ENCODE peak calls at places on chromosomes 2 and 18, in nine cellular contexts. L is right atrium auricular region; Q is activated CD8-positive, alpha-beta T cell treated with anti-CD3 and anti-CD28 coated beads for 36 hours; F is PC-9; X is A549; B is WERI-Rb-1; I is progenitor cell of endocrine pancreas; E is GM12865; P is cardiac fibroblast. O is an unnamed sample.

GRCh38 chr2:32418777-32419176 is 62.0 kb downstream of the BIRC6 start:
- DNase-seq in B (no peak), P (peak), Q (no peak), F (no peak), E (no peak), L (no peak), X (no peak), I (no peak), O (peak)

GRCh38 chr2:17935242-17935885 is 56.9 kb downstream of the KCNS3 start:
- DNase-seq in B (no peak), X (no peak), I (no peak), L (no peak), P (no peak), E (no peak), F (no peak), Q (no peak), O (no peak)

GRCh38 chr2:96685285-96685591 is 42.7 kb downstream of the FER1L5 start:
- DNase-seq in L (no peak), F (no peak), I (no peak), B (no peak), X (no peak), Q (no peak), E (no peak), P (peak), O (no peak)

GRCh38 chr2:61707984-61708852 is 145.6 kb downstream of the FAM161A start:
- DNase-seq in L (no peak), B (peak), P (no peak), E (peak), F (peak), I (no peak), X (peak), Q (peak), O (peak)

GRCh38 chr18:6352275-6352674 is 62.4 kb downstream of the L3MBTL4 start:
- DNase-seq in F (no peak), E (no peak), P (no peak), X (no peak), Q (no peak), L (no peak), B (no peak), I (no peak), O (no peak)

GRCh38 chr2:240640939-240641338 is 15.7 kb downstream of the GPR35 start:
- DNase-seq in L (no peak), Q (peak), X (peak), B (peak), F (peak), P (peak), I (peak), E (no peak), O (no peak)

GRCh38 chr18:21448301-21448700 is 152.2 kb downstream of the ESCO1 start:
- DNase-seq in Q (no peak), L (no peak), F (no peak), I (no peak), B (no peak), E (no peak), P (no peak), X (no peak), O (no peak)

GRCh38 chr2:60649721-60650120 is 96.3 kb upstream of the BCL11A start:
- DNase-seq in I (no peak), L (no peak), B (no peak), F (no peak), E (no peak), P (no peak), X (no peak), Q (no peak), O (no peak)

GRCh38 chr2:11397046-11397445 is 52.6 kb upstream of the ROCK2 start:
- DNase-seq in B (no peak), L (no peak), E (no peak), I (no peak), X (no peak), F (no peak), Q (no peak), P (no peak), O (no peak)

GRCh38 chr2:37005118-37005868 is 39.0 kb upstream of the STRN start:
- DNase-seq in F (no peak), E (peak), P (peak), X (no peak), I (no peak), B (peak), L (no peak), Q (no peak), O (peak)

GRCh38 chr2:8144785-8145184 is 537.1 kb upstream of the ID2 start:
- DNase-seq in L (no peak), B (no peak), I (no peak), P (peak), Q (no peak), E (no peak), F (no peak), X (no peak), O (no peak)

GRCh38 chr2:128834203-128834602 is 515.5 kb upstream of the HS6ST1 start:
- DNase-seq in E (no peak), L (no peak), P (no peak), X (no peak), Q (no peak), I (no peak), B (peak), F (no peak), O (no peak)

GRCh38 chr2:11621465-11621864 is 48.5 kb downstream of the NTSR2 start:
- DNase-seq in F (no peak), P (no peak), Q (no peak), E (no peak), I (no peak), X (no peak), B (no peak), L (no peak), O (no peak)

GRCh38 chr2:84631047-84631446 is 114.7 kb downstream of the DNAH6 start:
- DNase-seq in P (peak), L (no peak), I (no peak), X (peak), F (no peak), B (peak), Q (no peak), E (peak), O (peak)

GRCh38 chr2:3516831-3517230 is 2.5 kb downstream of the ADI1 start:
- DNase-seq in P (no peak), F (no peak), X (no peak), E (no peak), B (peak), L (peak), Q (no peak), I (no peak), O (no peak)

GRCh38 chr2:54206596-54206995 is 49.4 kb downstream of the TSPYL6 start:
- DNase-seq in P (peak), X (peak), E (peak), I (no peak), Q (no peak), B (no peak), F (no peak), L (no peak), O (peak)

GRCh38 chr2:70923378-70924015 is 12.2 kb upstream of the ATP6V1B1 start:
- DNase-seq in B (peak), F (no peak), Q (peak), E (peak), I (no peak), P (no peak), L (no peak), X (peak), O (no peak)

GRCh38 chr18:6627621-6628020 is 101.9 kb upstream of the ARHGAP28 start:
- DNase-seq in E (no peak), P (peak), F (no peak), Q (no peak), L (no peak), B (no peak), I (no peak), X (no peak), O (no peak)

GRCh38 chr18:3683483-3683882 is 233.5 kb downstream of the TGIF1 start:
- DNase-seq in Q (no peak), P (no peak), X (no peak), F (no peak), E (no peak), I (no peak), L (no peak), B (no peak), O (no peak)

GRCh38 chr2:162037028-162037795 is 36.8 kb downstream of the DPP4 start:
- DNase-seq in B (no peak), X (no peak), F (no peak), P (peak), Q (no peak), I (no peak), L (no peak), E (no peak), O (no peak)

GRCh38 chr2:226760412-226761194 is 39.0 kb downstream of the IRS1 start:
- DNase-seq in L (no peak), X (peak), E (no peak), I (no peak), P (peak), Q (no peak), F (peak), B (no peak), O (peak)

GRCh38 chr2:1552611-1553010 is 139.3 kb downstream of the TPO start:
- DNase-seq in B (no peak), F (no peak), I (no peak), L (no peak), Q (no peak), X (no peak), E (no peak), P (no peak), O (no peak)

GRCh38 chr2:8676191-8676914 is 5.5 kb upstream of the ID2 start:
- DNase-seq in Q (no peak), P (peak), B (no peak), F (no peak), I (no peak), E (no peak), X (no peak), L (peak), O (no peak)

GRCh38 chr2:30847841-30848240 is 40.6 kb upstream of the CAPN13 start:
- DNase-seq in Q (no peak), F (no peak), X (no peak), E (no peak), B (no peak), L (no peak), P (no peak), I (no peak), O (no peak)
- TF ChIP-seq CTCF in Q (no peak), F (no peak), X (no peak), E (no peak), B (no peak), L (no peak), P (no peak), I (no peak), O (no peak)

GRCh38 chr2:182103531-182103930 is 117.9 kb downstream of the PPP1R1C start:
- DNase-seq in P (no peak), I (no peak), B (no peak), Q (no peak), L (no peak), X (no peak), F (no peak), E (no peak), O (no peak)

GRCh38 chr2:182097571-182097970 is 111.9 kb downstream of the PPP1R1C start:
- DNase-seq in I (no peak), F (no peak), B (no peak), L (no peak), Q (no peak), P (no peak), X (no peak), E (no peak), O (no peak)

GRCh38 chr2:182098648-182099047 is 113.0 kb downstream of the PPP1R1C start:
- DNase-seq in F (no peak), I (no peak), B (no peak), X (no peak), Q (no peak), P (no peak), E (no peak), L (no peak), O (no peak)

GRCh38 chr2:182101263-182101662 is 115.6 kb downstream of the PPP1R1C start:
- DNase-seq in X (no peak), F (no peak), L (no peak), B (no peak), P (no peak), Q (no peak), I (no peak), E (peak), O (peak)
- TF ChIP-seq CTCF in X (no peak), F (peak), L (peak), B (no peak), P (peak), Q (peak), I (peak), E (peak), O (peak)

GRCh38 chr2:206783718-206784117 is 18.3 kb downstream of the FASTKD2 start:
- DNase-seq in Q (no peak), I (no peak), E (peak), B (no peak), F (no peak), X (no peak), P (peak), L (no peak), O (peak)
- TF ChIP-seq CTCF in Q (no peak), I (peak), E (peak), B (peak), F (peak), X (peak), P (peak), L (peak), O (peak)

GRCh38 chr2:224449212-224450147 is 47.6 kb upstream of the FAM124B start:
- DNase-seq in P (peak), F (peak), E (peak), L (no peak), B (no peak), X (peak), I (no peak), Q (peak), O (peak)
- TF ChIP-seq CTCF in P (peak), F (peak), E (peak), L (peak), B (peak), X (peak), I (peak), Q (peak), O (peak)

GRCh38 chr2:207131634-207132418 is 33.9 kb downstream of the KLF7 start:
- DNase-seq in I (no peak), L (no peak), X (no peak), Q (no peak), B (no peak), P (no peak), F (no peak), E (no peak), O (no peak)
- TF ChIP-seq CTCF in I (no peak), L (peak), X (no peak), Q (no peak), B (no peak), P (no peak), F (no peak), E (no peak), O (no peak)

GRCh38 chr2:43270930-43271615 is 44.7 kb upstream of the ZFP36L2 start:
- DNase-seq in E (no peak), B (no peak), P (no peak), F (no peak), X (no peak), Q (no peak), L (no peak), I (no peak), O (no peak)
- TF ChIP-seq CTCF in E (no peak), B (peak), P (no peak), F (no peak), X (peak), Q (no peak), L (no peak), I (peak), O (peak)

DNA sequence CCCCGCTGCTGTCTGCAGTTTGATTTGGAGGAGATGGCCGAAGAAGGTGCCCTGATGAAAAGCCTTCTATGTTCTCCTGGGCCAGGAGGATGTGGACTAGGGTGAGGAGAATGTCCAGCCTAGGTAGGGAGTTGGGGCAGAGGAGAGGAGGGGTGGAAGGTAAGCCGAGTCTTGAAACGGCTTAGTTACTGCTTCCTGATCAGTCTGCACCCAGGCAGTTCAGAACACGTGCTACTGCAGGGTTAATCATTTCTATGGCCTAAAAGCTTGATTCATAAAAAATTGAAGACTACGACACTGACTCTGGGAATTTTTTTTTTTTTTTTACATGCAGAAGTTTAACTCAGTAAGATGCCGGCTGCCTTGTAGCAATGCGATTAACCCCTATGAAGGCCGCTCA is 125.3 kb downstream of the TMEM163 start:
- DNase-seq in E (no peak), Q (no peak), X (no peak), L (no peak), F (no peak), P (no peak), I (no peak), B (no peak), O (no peak)
- TF ChIP-seq CTCF in E (no peak), Q (no peak), X (no peak), L (no peak), F (no peak), P (no peak), I (no peak), B (no peak), O (no peak)

GRCh38 chr2:55419514-55420243 is at the start of gene CCDC88A:
- DNase-seq in P (peak), L (peak), I (peak), F (peak), B (peak), X (peak), Q (peak), E (peak), O (peak)
- TF ChIP-seq CTCF in P (peak), L (peak), I (peak), F (peak), B (peak), X (no peak), Q (no peak), E (no peak), O (no peak)

DNA sequence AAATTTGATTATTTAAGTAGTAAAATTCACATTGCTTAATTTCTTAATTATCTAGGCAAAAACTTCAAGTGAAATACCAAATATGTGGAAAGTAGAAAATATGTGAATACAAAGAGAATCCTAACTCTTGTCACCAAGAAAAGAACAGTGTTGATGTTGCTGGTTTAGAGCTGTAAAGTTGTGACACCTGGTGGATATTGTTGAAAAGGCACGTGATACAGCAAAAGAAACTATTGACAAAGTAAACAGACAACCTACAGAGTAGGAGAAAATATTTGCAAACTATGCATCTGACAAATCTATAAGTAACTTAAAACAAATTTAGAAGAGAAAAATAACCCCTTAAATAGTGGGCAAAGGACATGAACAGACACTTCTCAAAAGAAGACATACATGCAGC is 25.6 kb upstream of the ZC3H15 start:
- DNase-seq in I (no peak), F (no peak), E (peak), X (no peak), P (peak), B (no peak), L (no peak), Q (no peak), O (peak)
- TF ChIP-seq CTCF in I (peak), F (peak), E (peak), X (peak), P (peak), B (peak), L (peak), Q (peak), O (peak)